ENCODE peak calls at places on chromosomes 7 and 10, in eight cellular contexts. B is ascending aorta, D is stomach, P is thyroid gland, Y is ovary, U is uterus, M is DND-41, X is neural progenitor cell. L is an unnamed sample.

GRCh38 chr10:119665901-119666708 is 14.9 kb downstream of the BAG3 start:
- DNase-seq in M (no peak), B (no peak), U (no peak), D (no peak), Y (no peak), P (no peak), X (no peak), L (no peak)

GRCh38 chr10:113056468-113057021 is 106.5 kb downstream of the TCF7L2 start:
- DNase-seq in P (no peak), Y (no peak), X (no peak), B (no peak), U (peak; percentile 49), M (no peak), D (no peak), L (no peak)

GRCh38 chr10:126948355-126949160 is 43.3 kb downstream of the DOCK1 start:
- DNase-seq in X (no peak), Y (no peak), M (no peak), B (no peak), D (no peak), U (no peak), P (no peak), L (no peak)

GRCh38 chr7:119545118-119545517 is 727.9 kb upstream of the KCND2 start:
- DNase-seq in Y (no peak), U (no peak), M (no peak), D (no peak), B (no peak), X (no peak), P (no peak), L (no peak)

GRCh38 chr7:31315758-31316157 is 24.8 kb downstream of the NEUROD6 start:
- DNase-seq in D (no peak), M (no peak), P (no peak), B (no peak), X (no peak), Y (no peak), U (no peak), L (no peak)

GRCh38 chr7:16985621-16986020 is 103.8 kb upstream of the AGR3 start:
- DNase-seq in B (no peak), U (no peak), Y (no peak), D (no peak), P (no peak), M (no peak), X (no peak), L (no peak)

GRCh38 chr7:147525295-147525694 is 1065.3 kb upstream of the C7orf33 start:
- DNase-seq in B (no peak), P (no peak), M (no peak), Y (no peak), U (no peak), D (no peak), X (no peak), L (no peak)

GRCh38 chr10:101576229-101576863 is 11.7 kb downstream of the POLL start:
- DNase-seq in P (no peak), X (no peak), D (no peak), M (no peak), B (no peak), Y (no peak), U (no peak), L (no peak)

GRCh38 chr7:101108330-101108857 is 18.5 kb upstream of the SERPINE1 start:
- DNase-seq in P (peak; percentile 52), M (no peak), Y (peak; percentile 71), D (no peak), U (peak; percentile 51), X (peak; percentile 60), B (no peak), L (no peak)

GRCh38 chr10:47366056-47366631 is 17.9 kb downstream of the ZNF488 start:
- DNase-seq in P (no peak), X (no peak), U (no peak), D (peak; percentile 10), Y (no peak), B (no peak), M (no peak), L (no peak)

GRCh38 chr10:71727429-71728217 is 8.0 kb upstream of the C10orf105 start:
- DNase-seq in P (peak; percentile 94), X (no peak), Y (peak; percentile 81), U (peak; percentile 67), B (no peak), M (peak; percentile 78), D (peak; percentile 70), L (peak; percentile 75)

GRCh38 chr10:129059977-129060376 is 407.1 kb upstream of the MGMT start:
- DNase-seq in Y (no peak), D (no peak), P (no peak), M (no peak), X (no peak), B (no peak), U (no peak), L (no peak)

GRCh38 chr7:113015038-113015645 is 71.5 kb downstream of the GPR85 start:
- DNase-seq in P (no peak), D (no peak), U (no peak), X (no peak), M (no peak), B (no peak), Y (no peak), L (no peak)

GRCh38 chr7:36614954-36615353 is 109.3 kb downstream of the AOAH start:
- DNase-seq in D (no peak), X (no peak), Y (no peak), M (no peak), P (no peak), U (no peak), B (no peak), L (no peak)

GRCh38 chr10:131881104-131881880 is 19.5 kb upstream of the PPP2R2D start:
- DNase-seq in B (no peak), U (no peak), Y (no peak), D (no peak), M (no peak), X (no peak), P (no peak), L (no peak)

GRCh38 chr7:28904539-28905143 is 53.5 kb downstream of the TRIL start:
- DNase-seq in B (no peak), M (no peak), U (no peak), Y (no peak), D (no peak), X (peak; percentile 34), P (no peak), L (no peak)

GRCh38 chr7:31432166-31432565 is 81.7 kb upstream of the ITPRID1 start:
- DNase-seq in P (no peak), M (no peak), Y (no peak), B (no peak), U (no peak), X (no peak), D (no peak), L (no peak)

GRCh38 chr7:81684513-81685262 is 85.2 kb downstream of the HGF start:
- DNase-seq in B (peak; percentile 98), U (peak; percentile 97), M (no peak), P (peak; percentile 92), Y (peak; percentile 63), D (peak; percentile 79), X (peak; percentile 5), L (no peak)

GRCh38 chr10:125067764-125068163 is 92.6 kb downstream of the CTBP2 start:
- DNase-seq in U (no peak), M (no peak), P (no peak), X (no peak), B (no peak), D (no peak), Y (no peak), L (no peak)

GRCh38 chr7:98240961-98241673 is 10.9 kb downstream of the TECPR1 start:
- DNase-seq in P (peak; percentile 31), B (no peak), X (peak; percentile 78), D (peak; percentile 72), Y (no peak), M (peak; percentile 11), U (no peak), L (no peak)

GRCh38 chr10:27611861-27612450 is 107.9 kb downstream of the RAB18 start:
- DNase-seq in U (no peak), M (no peak), B (no peak), D (no peak), X (no peak), Y (no peak), P (no peak), L (no peak)

GRCh38 chr10:47361293-47361692 is 13.1 kb downstream of the RBP3 start:
- DNase-seq in U (no peak), M (peak; percentile 41), P (peak; percentile 10), B (peak; percentile 45), X (peak; percentile 81), D (peak; percentile 38), Y (no peak), L (no peak)

GRCh38 chr7:4711634-4712033 is 29.5 kb downstream of the FOXK1 start:
- DNase-seq in B (no peak), M (no peak), P (no peak), X (no peak), U (no peak), D (no peak), Y (no peak), L (no peak)
- H3K27me3 ChIP-seq in B (no peaks in the 10 kb centered on the region), M (no peaks in the 10 kb centered on the region), P (no peaks in the 10 kb centered on the region), X (peaks cover 37% of the 10 kb centered on the region), U (no peaks in the 10 kb centered on the region), D (no peaks in the 10 kb centered on the region), Y (no peaks in the 10 kb centered on the region), L (no peaks in the 10 kb centered on the region)

GRCh38 chr7:1787241-1787640 is 117.2 kb downstream of the ELFN1 start:
- DNase-seq in M (no peak), B (no peak), X (no peak), Y (no peak), U (no peak), D (peak; percentile 2), P (no peak), L (no peak)
- TF ChIP-seq CTCF in M (no peak), B (no peak), X (no peak), Y (no peak), U (no peak), D (no peak), P (no peak), L (no peak)

DNA sequence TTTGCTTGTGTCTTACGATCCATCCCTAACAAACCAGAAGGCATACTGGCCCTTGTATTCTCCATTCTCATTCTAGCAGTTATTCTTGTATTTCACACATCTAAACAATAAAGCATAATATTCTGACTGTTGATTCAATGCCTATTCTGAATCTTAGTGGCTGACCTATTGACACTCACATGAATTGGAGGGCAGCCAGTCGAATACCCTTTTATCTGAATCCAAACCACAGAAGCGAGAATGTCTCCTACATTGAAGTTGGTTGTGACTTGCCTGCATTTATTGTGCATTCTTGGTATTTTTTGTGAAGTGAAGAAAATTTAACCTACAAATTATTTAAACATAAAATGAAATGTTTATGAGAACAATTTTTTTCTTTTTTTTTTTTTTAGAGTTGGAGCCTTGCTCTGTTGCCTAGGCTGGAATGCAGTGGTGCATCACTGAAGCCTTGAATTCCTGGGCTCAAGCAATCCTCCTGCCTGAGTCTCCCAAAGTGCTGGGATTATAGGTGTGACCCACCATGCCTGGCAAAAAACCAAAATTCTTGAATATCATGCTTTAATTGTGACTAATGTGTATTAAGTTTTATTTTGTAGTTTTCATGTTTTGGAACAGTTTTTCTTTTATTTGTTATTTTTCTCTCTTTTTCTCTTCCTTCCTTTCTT is 22.7 kb downstream of the EXOC4 start:
- DNase-seq in U (no peak), Y (peak; percentile 21), M (no peak), B (no peak), X (no peak), P (no peak), D (no peak), L (no peak)
- H3K27ac ChIP-seq in U (no peak overlapping the region), Y (no peak overlapping the region), M (no peak overlapping the region), B (no peak overlapping the region), X (no peak overlapping the region), P (no peak overlapping the region), D (no peak overlapping the region), L (no peak overlapping the region)

DNA sequence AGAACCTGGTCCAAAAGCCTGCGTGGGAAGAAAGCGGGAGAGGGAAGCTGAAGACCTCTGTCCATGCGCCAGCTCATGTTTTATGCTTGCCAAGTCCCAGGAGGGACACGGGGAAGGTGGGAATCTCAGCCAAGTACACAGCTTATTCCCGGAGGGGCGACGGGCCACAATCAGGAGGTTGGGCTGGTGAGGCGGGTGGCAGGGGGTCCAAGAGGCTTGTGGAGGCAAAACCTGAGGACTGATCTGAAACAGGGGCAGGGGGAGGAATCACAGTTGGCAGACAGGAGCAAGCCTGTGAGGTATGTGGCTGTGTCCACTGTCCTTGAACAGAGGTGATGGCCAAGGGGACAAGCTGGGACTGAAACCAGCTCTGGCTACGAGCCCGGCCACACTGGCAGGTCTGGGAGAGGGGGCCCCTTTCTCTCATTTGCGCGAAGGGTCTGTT is 38.0 kb upstream of the LEP start:
- DNase-seq in P (no peak), B (peak; percentile 34), M (no peak), Y (no peak), D (no peak), X (no peak), U (no peak), L (no peak)
- H3K27me3 ChIP-seq in P (peaks cover 6% of the 10 kb centered on the region), B (peaks cover 4% of the 10 kb centered on the region), M (no peaks in the 10 kb centered on the region), Y (no peaks in the 10 kb centered on the region), D (peaks cover 80% of the 10 kb centered on the region), X (peaks cover 85% of the 10 kb centered on the region), U (peaks cover 14% of the 10 kb centered on the region), L (peaks cover 40% of the 10 kb centered on the region)